ENCODE peak calls at places on chromosomes 1 and 21, in six cellular contexts. One of them, this sample, is unnamed.

GRCh38 chr1:27366113-27366410 is 699 bp downstream of the MAP3K6 start:
- DNase-seq in transverse colon: peak
- DNase-seq in DMS153: peak
- DNase-seq in NCI-H1105: peak
- DNase-seq in AML-193: peak
- DNase-seq in stimulated activated CD4-positive, alpha-beta T cell treated with anti-CD3 and anti-CD28 coated beads, TNF-alpha, amount 100 ng/mL, for 24 hours: no peak
- DNase-seq in this sample: peak

GRCh38 chr1:23237516-23237915 is 20.2 kb upstream of the HTR1D start:
- DNase-seq in AML-193: no peak
- DNase-seq in transverse colon: no peak
- DNase-seq in DMS153: no peak
- DNase-seq in stimulated activated CD4-positive, alpha-beta T cell treated with anti-CD3 and anti-CD28 coated beads, TNF-alpha, amount 100 ng/mL, for 24 hours: no peak
- DNase-seq in NCI-H1105: no peak
- DNase-seq in this sample: no peak

GRCh38 chr1:159854101-159854692 is 8.3 kb downstream of the VSIG8 start:
- DNase-seq in AML-193: no peak
- DNase-seq in transverse colon: peak
- DNase-seq in NCI-H1105: no peak
- DNase-seq in stimulated activated CD4-positive, alpha-beta T cell treated with anti-CD3 and anti-CD28 coated beads, TNF-alpha, amount 100 ng/mL, for 24 hours: no peak
- DNase-seq in DMS153: peak
- DNase-seq in this sample: no peak

GRCh38 chr21:34802180-34802899 is 133.5 kb downstream of the CLIC6 start:
- DNase-seq in transverse colon: no peak
- DNase-seq in AML-193: no peak
- DNase-seq in stimulated activated CD4-positive, alpha-beta T cell treated with anti-CD3 and anti-CD28 coated beads, TNF-alpha, amount 100 ng/mL, for 24 hours: no peak
- DNase-seq in DMS153: no peak
- DNase-seq in NCI-H1105: no peak
- DNase-seq in this sample: no peak

GRCh38 chr1:224528900-224529299 is 87.2 kb upstream of the CNIH3 start:
- DNase-seq in NCI-H1105: no peak
- DNase-seq in transverse colon: no peak
- DNase-seq in AML-193: no peak
- DNase-seq in stimulated activated CD4-positive, alpha-beta T cell treated with anti-CD3 and anti-CD28 coated beads, TNF-alpha, amount 100 ng/mL, for 24 hours: no peak
- DNase-seq in DMS153: no peak
- DNase-seq in this sample: no peak

GRCh38 chr1:2587860-2588571 is 1.4 kb downstream of the PRXL2B start:
- DNase-seq in NCI-H1105: no peak
- DNase-seq in DMS153: no peak
- DNase-seq in stimulated activated CD4-positive, alpha-beta T cell treated with anti-CD3 and anti-CD28 coated beads, TNF-alpha, amount 100 ng/mL, for 24 hours: no peak
- DNase-seq in transverse colon: no peak
- DNase-seq in AML-193: no peak
- DNase-seq in this sample: no peak

GRCh38 chr1:67322442-67322841 is 14.8 kb downstream of the IL12RB2 start:
- DNase-seq in DMS153: no peak
- DNase-seq in AML-193: no peak
- DNase-seq in transverse colon: no peak
- DNase-seq in stimulated activated CD4-positive, alpha-beta T cell treated with anti-CD3 and anti-CD28 coated beads, TNF-alpha, amount 100 ng/mL, for 24 hours: no peak
- DNase-seq in NCI-H1105: no peak
- DNase-seq in this sample: no peak

GRCh38 chr1:153306303-153307220 is 6.2 kb downstream of the PGLYRP3 start:
- DNase-seq in AML-193: no peak
- DNase-seq in NCI-H1105: no peak
- DNase-seq in DMS153: no peak
- DNase-seq in stimulated activated CD4-positive, alpha-beta T cell treated with anti-CD3 and anti-CD28 coated beads, TNF-alpha, amount 100 ng/mL, for 24 hours: no peak
- DNase-seq in transverse colon: no peak
- DNase-seq in this sample: no peak

GRCh38 chr21:18041012-18041411 is 203.6 kb upstream of the CHODL start:
- DNase-seq in transverse colon: no peak
- DNase-seq in stimulated activated CD4-positive, alpha-beta T cell treated with anti-CD3 and anti-CD28 coated beads, TNF-alpha, amount 100 ng/mL, for 24 hours: no peak
- DNase-seq in AML-193: peak
- DNase-seq in NCI-H1105: peak
- DNase-seq in DMS153: no peak
- DNase-seq in this sample: no peak

GRCh38 chr1:109824349-109825115 is 60.8 kb upstream of the EPS8L3 start:
- DNase-seq in stimulated activated CD4-positive, alpha-beta T cell treated with anti-CD3 and anti-CD28 coated beads, TNF-alpha, amount 100 ng/mL, for 24 hours: no peak
- DNase-seq in DMS153: no peak
- DNase-seq in AML-193: no peak
- DNase-seq in transverse colon: no peak
- DNase-seq in NCI-H1105: no peak
- DNase-seq in this sample: no peak

GRCh38 chr1:186903374-186904129 is 74.8 kb downstream of the PLA2G4A start:
- DNase-seq in NCI-H1105: no peak
- DNase-seq in DMS153: no peak
- DNase-seq in AML-193: peak
- DNase-seq in transverse colon: no peak
- DNase-seq in stimulated activated CD4-positive, alpha-beta T cell treated with anti-CD3 and anti-CD28 coated beads, TNF-alpha, amount 100 ng/mL, for 24 hours: no peak
- DNase-seq in this sample: no peak

GRCh38 chr1:55310517-55310927 is 95.4 kb upstream of the USP24 start:
- DNase-seq in DMS153: no peak
- DNase-seq in NCI-H1105: no peak
- DNase-seq in AML-193: no peak
- DNase-seq in transverse colon: no peak
- DNase-seq in stimulated activated CD4-positive, alpha-beta T cell treated with anti-CD3 and anti-CD28 coated beads, TNF-alpha, amount 100 ng/mL, for 24 hours: no peak
- DNase-seq in this sample: no peak

GRCh38 chr1:6252374-6252710 is 8.4 kb downstream of the HES3 start:
- DNase-seq in transverse colon: no peak
- DNase-seq in stimulated activated CD4-positive, alpha-beta T cell treated with anti-CD3 and anti-CD28 coated beads, TNF-alpha, amount 100 ng/mL, for 24 hours: no peak
- DNase-seq in AML-193: no peak
- DNase-seq in DMS153: no peak
- DNase-seq in NCI-H1105: no peak
- DNase-seq in this sample: no peak

GRCh38 chr21:41777934-41778815 is 11.3 kb upstream of the RIPK4 start:
- DNase-seq in stimulated activated CD4-positive, alpha-beta T cell treated with anti-CD3 and anti-CD28 coated beads, TNF-alpha, amount 100 ng/mL, for 24 hours: no peak
- DNase-seq in NCI-H1105: peak
- DNase-seq in AML-193: no peak
- DNase-seq in DMS153: peak
- DNase-seq in transverse colon: peak
- DNase-seq in this sample: no peak

GRCh38 chr1:47951026-47951425 is 46.2 kb downstream of the TRABD2B start:
- DNase-seq in transverse colon: no peak
- DNase-seq in AML-193: no peak
- DNase-seq in NCI-H1105: no peak
- DNase-seq in stimulated activated CD4-positive, alpha-beta T cell treated with anti-CD3 and anti-CD28 coated beads, TNF-alpha, amount 100 ng/mL, for 24 hours: no peak
- DNase-seq in DMS153: no peak
- DNase-seq in this sample: no peak

GRCh38 chr1:63739452-63739851 is 34.4 kb upstream of the ROR1 start:
- DNase-seq in DMS153: no peak
- DNase-seq in transverse colon: no peak
- DNase-seq in AML-193: no peak
- DNase-seq in NCI-H1105: no peak
- DNase-seq in stimulated activated CD4-positive, alpha-beta T cell treated with anti-CD3 and anti-CD28 coated beads, TNF-alpha, amount 100 ng/mL, for 24 hours: no peak
- DNase-seq in this sample: no peak

This sample was measured in activated T-helper 9 cell treated with anti-CD3 and anti-CD28 coated beads, Interleukin-2, amount 50 U/mL, for 16 hours.